ENCODE peak calls at places on chromosomes 1 and 21, in five cellular contexts. T is breast epithelium, Q is fibroblast of lung, O is GM23338, C is Caco-2. G is an unnamed sample.

GRCh38 chr1:226890331-226891108 is 20.1 kb downstream of the PSEN2 start:
- DNase-seq in T (no peak), Q (no peak), O (peak; percentile 23), C (no peak), G (no peak)

GRCh38 chr1:235737751-235738150 is 88.2 kb upstream of the GNG4 start:
- DNase-seq in T (no peak), Q (no peak), O (no peak), C (no peak), G (no peak)

GRCh38 chr21:34148826-34149558 is 75.6 kb downstream of the MRPS6 start:
- DNase-seq in T (no peak), Q (no peak), O (no peak), C (no peak), G (no peak)

GRCh38 chr1:204669579-204669978 is 16.0 kb downstream of the LRRN2 start:
- DNase-seq in T (no peak), Q (no peak), O (no peak), C (no peak), G (no peak)

GRCh38 chr1:214793708-214794107 is 190.7 kb downstream of the CENPF start:
- DNase-seq in T (no peak), Q (no peak), O (no peak), C (no peak), G (no peak)

GRCh38 chr1:94698341-94698740 is 121.8 kb upstream of the SLC44A3 start:
- DNase-seq in T (no peak), Q (no peak), O (no peak), C (no peak), G (no peak)

GRCh38 chr1:63824386-63824898 is 50.6 kb downstream of the ROR1 start:
- DNase-seq in T (no peak), Q (no peak), O (no peak), C (no peak), G (no peak)

GRCh38 chr1:202873026-202873425 is 15.9 kb downstream of the RABIF start:
- DNase-seq in T (no peak), Q (no peak), O (no peak), C (no peak), G (no peak)

GRCh38 chr1:111731956-111732355 is 7.2 kb downstream of the INKA2 start:
- DNase-seq in T (no peak), Q (no peak), O (no peak), C (no peak), G (no peak)

GRCh38 chr1:44730741-44731512 is at the start of gene RNU5D-1:
- DNase-seq in T (peak; percentile 92), Q (peak; percentile 98), O (peak; percentile 98), C (peak; percentile 90), G (peak; percentile 91)

GRCh38 chr1:232521660-232522059 is 108.3 kb downstream of the SIPA1L2 start:
- DNase-seq in T (no peak), Q (no peak), O (no peak), C (no peak), G (no peak)

GRCh38 chr1:31715097-31715872 is 11.5 kb upstream of the COL16A1 start:
- DNase-seq in T (peak; percentile 76), Q (peak; percentile 91), O (peak; percentile 97), C (peak; percentile 90), G (peak; percentile 90)

GRCh38 chr1:183331095-183331742 is 87.0 kb downstream of the NMNAT2 start:
- DNase-seq in T (no peak), Q (no peak), O (peak; percentile 66), C (peak; percentile 62), G (no peak)

GRCh38 chr1:107965112-107965991 is at the start of gene VAV3:
- DNase-seq in T (no peak), Q (peak; percentile 61), O (peak; percentile 90), C (no peak), G (peak; percentile 83)

GRCh38 chr1:180353930-180354329 is 123.9 kb downstream of the LHX4 start:
- DNase-seq in T (no peak), Q (no peak), O (peak; percentile 33), C (no peak), G (no peak)

GRCh38 chr1:235330918-235331285 is 2.5 kb downstream of the GGPS1 start:
- DNase-seq in T (no peak), Q (no peak), O (no peak), C (no peak), G (no peak)

GRCh38 chr1:173113015-173113741 is 62.4 kb upstream of the TNFSF18 start:
- DNase-seq in T (no peak), Q (no peak), O (no peak), C (no peak), G (no peak)

GRCh38 chr1:27031235-27032118 is 18.8 kb upstream of the TENT5B start:
- DNase-seq in T (peak; percentile 94), Q (peak; percentile 73), O (peak; percentile 89), C (no peak), G (peak; percentile 93)

GRCh38 chr1:167926486-167926997 is 9.9 kb upstream of the DCAF6 start:
- DNase-seq in T (no peak), Q (no peak), O (peak; percentile 42), C (peak; percentile 92), G (no peak)

GRCh38 chr1:220189750-220190347 is 82.4 kb downstream of the RAB3GAP2 start:
- DNase-seq in T (no peak), Q (peak; percentile 60), O (no peak), C (no peak), G (no peak)

GRCh38 chr1:237032029-237032428 is 10.0 kb upstream of the RYR2 start:
- DNase-seq in T (no peak), Q (no peak), O (peak; percentile 44), C (no peak), G (no peak)

DNA sequence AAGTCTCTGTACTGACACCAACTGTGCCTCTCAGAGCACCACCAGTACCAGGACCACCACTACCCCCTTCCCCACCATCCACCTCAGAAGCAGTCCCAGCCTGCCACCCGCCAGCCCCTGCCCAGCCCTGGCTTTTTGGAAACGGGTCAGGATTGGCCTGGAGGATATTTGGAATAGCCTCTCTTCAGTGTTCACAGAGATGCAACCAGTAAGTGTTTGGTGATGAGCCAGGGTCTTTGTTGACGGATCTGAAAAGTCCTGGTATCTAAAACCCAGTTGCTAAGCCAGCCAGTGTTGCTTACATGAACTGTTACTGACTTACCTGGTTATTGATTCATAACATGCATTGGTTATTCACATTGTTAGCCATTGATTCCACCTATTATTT is 1.1 kb downstream of the C1orf56 start:
- DNase-seq in T (no peak), Q (no peak), O (no peak), C (no peak), G (no peak)
- TF ChIP-seq CTCF in T (peak; percentile 9), Q (no peak), O (no peak), C (peak; percentile 56), G (peak; percentile 47)

GRCh38 chr1:8871965-8872399 is 6.5 kb downstream of the ENO1 start:
- DNase-seq in T (no peak), Q (peak; percentile 38), O (no peak), C (no peak), G (no peak)
- H3K4me1 ChIP-seq in T (peaks cover 38% of the 10 kb centered on the region), Q (peaks cover 26% of the 10 kb centered on the region), O (peaks cover 43% of the 10 kb centered on the region), C (peaks cover 15% of the 10 kb centered on the region), G (peaks cover 37% of the 10 kb centered on the region)

GRCh38 chr1:154276797-154277196 is 4.4 kb downstream of the HAX1 start:
- DNase-seq in T (no peak), Q (no peak), O (peak; percentile 52), C (peak; percentile 36), G (no peak)
- TF ChIP-seq CTCF in T (no peak), Q (peak; percentile 31), O (peak; percentile 80), C (peak; percentile 34), G (no peak)

DNA sequence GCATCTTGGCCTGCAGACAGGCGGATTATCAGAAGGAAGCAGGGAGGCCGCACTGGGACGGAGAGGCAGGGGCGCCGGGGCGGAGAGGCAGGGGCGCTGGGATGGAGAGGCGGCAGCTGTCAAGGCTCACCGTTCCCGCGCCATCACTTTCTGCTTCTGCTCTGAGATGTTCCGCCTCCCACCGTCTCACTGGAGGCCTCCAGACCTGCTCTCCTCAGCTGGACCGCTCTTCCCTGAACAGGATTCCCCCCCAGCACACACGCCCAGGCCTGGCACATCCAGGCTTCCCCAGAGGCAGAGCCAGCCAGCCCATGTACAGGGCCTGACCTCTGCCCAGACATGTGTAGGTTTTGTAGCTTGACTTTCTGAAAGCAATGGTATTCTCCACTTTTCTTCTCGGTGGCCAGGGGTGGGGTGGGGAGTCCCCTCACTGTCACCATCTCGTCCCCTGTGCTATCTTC is 84.1 kb downstream of the RIPK4 start:
- DNase-seq in T (no peak), Q (no peak), O (no peak), C (no peak), G (no peak)
- H3K4me1 ChIP-seq in T (peaks cover 12% of the 10 kb centered on the region), Q (peaks cover 7% of the 10 kb centered on the region), O (peaks cover 14% of the 10 kb centered on the region), C (peaks cover 51% of the 10 kb centered on the region), G (peaks cover 8% of the 10 kb centered on the region)